ENCODE peak calls at places on chromosome 13, in five cellular contexts. H is C1 segment of cervical spinal cord; J is activated T-helper 2 cell treated with anti-CD3 and anti-CD28 coated beads, Interferon-gamma antibody, Interleukin-2, Interleukin-4, amounts not matched to agents 10 μg/mL and 5 μg/mL and 100 μg/mL, durations not matched to agents 14 hours and 24 hours and 36 hours; R is iPS DF 19.7; V is fibroblast of pulmonary artery. T is an unnamed sample.

GRCh38 chr13:68692049-68692448 is 1415.6 kb upstream of the ATXN8OS start:
- DNase-seq in H (no peak), J (no peak), R (no peak), V (no peak), T (no peak)

GRCh38 chr13:20037908-20038307 is 79.4 kb downstream of the ZMYM2 start:
- DNase-seq in H (no peak), J (no peak), R (no peak), V (no peak), T (no peak)

GRCh38 chr13:108156749-108157148 is 58.6 kb downstream of the LIG4 start:
- DNase-seq in H (no peak), J (no peak), R (no peak), V (no peak), T (no peak)

GRCh38 chr13:32297206-32297605 is 18.0 kb downstream of the ZAR1L start:
- DNase-seq in H (no peak), J (no peak), R (no peak), V (no peak), T (no peak)

GRCh38 chr13:106061781-106062180 is 473.7 kb downstream of the EFNB2 start:
- DNase-seq in H (no peak), J (no peak), R (no peak), V (no peak), T (no peak)

GRCh38 chr13:99432637-99433542 is 68.4 kb upstream of the TM9SF2 start:
- DNase-seq in H (peak), J (peak), R (no peak), V (peak), T (no peak)

GRCh38 chr13:31200636-31200970 is 828 bp downstream of the B3GLCT start:
- DNase-seq in H (no peak), J (no peak), R (no peak), V (no peak), T (no peak)

GRCh38 chr13:107329991-107330390 is 762.1 kb upstream of the ARGLU1 start:
- DNase-seq in H (no peak), J (no peak), R (no peak), V (no peak), T (no peak)

GRCh38 chr13:35457258-35457657 is 19.2 kb downstream of the MAB21L1 start:
- DNase-seq in H (no peak), J (no peak), R (no peak), V (no peak), T (no peak)

GRCh38 chr13:28716511-28716910 is 2.3 kb downstream of the SLC46A3 start:
- DNase-seq in H (no peak), J (no peak), R (no peak), V (peak), T (no peak)

GRCh38 chr13:106178816-106179215 is 356.6 kb downstream of the EFNB2 start:
- DNase-seq in H (no peak), J (no peak), R (no peak), V (no peak), T (no peak)

GRCh38 chr13:31055589-31055988 is 106.1 kb downstream of the HSPH1 start:
- DNase-seq in H (no peak), J (no peak), R (no peak), V (no peak), T (no peak)

GRCh38 chr13:93254775-93255174 is 28.2 kb downstream of the GPC6 start:
- DNase-seq in H (no peak), J (no peak), R (no peak), V (no peak), T (no peak)

GRCh38 chr13:112791662-112792440 is 102.0 kb downstream of the ATP11A start:
- DNase-seq in H (no peak), J (no peak), R (no peak), V (no peak), T (no peak)

GRCh38 chr13:79477968-79478367 is 3.0 kb upstream of the NDFIP2 start:
- DNase-seq in H (peak), J (no peak), R (no peak), V (no peak), T (no peak)

GRCh38 chr13:32228330-32229041 is 86.7 kb downstream of the ZAR1L start:
- DNase-seq in H (no peak), J (no peak), R (no peak), V (peak), T (no peak)

GRCh38 chr13:22517544-22517943 is 663.2 kb upstream of the SGCG start:
- DNase-seq in H (no peak), J (no peak), R (no peak), V (no peak), T (no peak)

GRCh38 chr13:94657167-94657566 is 55.2 kb downstream of the SOX21 start:
- DNase-seq in H (no peak), J (no peak), R (no peak), V (peak), T (no peak)

GRCh38 chr13:112128052-112128610 is 61.2 kb downstream of the SOX1 start:
- DNase-seq in H (no peak), J (no peak), R (no peak), V (no peak), T (no peak)

GRCh38 chr13:73171926-73172325 is 113.1 kb downstream of the KLF5 start:
- DNase-seq in H (no peak), J (no peak), R (no peak), V (peak), T (no peak)

GRCh38 chr13:91045351-91046034 is 302.0 kb upstream of the MIR17HG start:
- DNase-seq in H (no peak), J (no peak), R (no peak), V (peak), T (no peak)

GRCh38 chr13:38685974-38686571 is 804 bp upstream of the FREM2 start:
- DNase-seq in H (peak), J (no peak), R (peak), V (peak), T (no peak)

GRCh38 chr13:74687452-74688180 is 553.4 kb upstream of the KLF12 start:
- DNase-seq in H (no peak), J (no peak), R (no peak), V (no peak), T (no peak)

GRCh38 chr13:103671547-103671946 is 605.3 kb upstream of the SLC10A2 start:
- DNase-seq in H (no peak), J (no peak), R (no peak), V (no peak), T (no peak)

GRCh38 chr13:92829930-92830329 is 396.7 kb upstream of the GPC6 start:
- DNase-seq in H (no peak), J (no peak), R (no peak), V (no peak), T (no peak)

GRCh38 chr13:110294146-110294545 is 12.8 kb downstream of the COL4A1 start:
- DNase-seq in H (no peak), J (no peak), R (no peak), V (peak), T (no peak)

GRCh38 chr13:112335135-112335534 is 41.0 kb upstream of the SPACA7 start:
- DNase-seq in H (no peak), J (no peak), R (no peak), V (no peak), T (no peak)

GRCh38 chr13:113305208-113305607 is 8.2 kb downstream of the LAMP1 start:
- DNase-seq in H (no peak), J (no peak), R (no peak), V (no peak), T (no peak)

GRCh38 chr13:101649490-101650126 is 197.1 kb downstream of the ITGBL1 start:
- DNase-seq in H (no peak), J (no peak), R (no peak), V (peak), T (no peak)

GRCh38 chr13:43544011-43544410 is 242.8 kb downstream of the ENOX1 start:
- DNase-seq in H (no peak), J (no peak), R (no peak), V (no peak), T (no peak)

GRCh38 chr13:94860981-94861407 is 148.6 kb upstream of the SOX21 start:
- DNase-seq in H (no peak), J (no peak), R (no peak), V (peak), T (no peak)

GRCh38 chr13:26047040-26047439 is 4.8 kb downstream of the SHISA2 start:
- DNase-seq in H (no peak), J (no peak), R (no peak), V (no peak), T (no peak)

GRCh38 chr13:39370554-39370953 is 232.4 kb downstream of the LHFPL6 start:
- DNase-seq in H (no peak), J (no peak), R (no peak), V (no peak), T (no peak)

GRCh38 chr13:29583073-29583785 is 12.3 kb downstream of the SLC7A1 start:
- DNase-seq in H (no peak), J (no peak), R (no peak), V (no peak), T (no peak)

GRCh38 chr13:113981201-113981605 is 7.3 kb upstream of the C13orf46 start:
- DNase-seq in H (no peak), J (no peak), R (no peak), V (no peak), T (no peak)

T was measured in nucleus accumbens.